ENCODE peak calls at places on chromosomes 6 and 20, in four cellular contexts. S, P, R and F are unnamed samples.

GRCh38 chr6:14459315-14459714 is 341.7 kb downstream of the CD83 start:
- DNase-seq in P (no peak), S (no peak), R (no peak), F (no peak)

GRCh38 chr20:3697588-3698235 is 14.7 kb downstream of the SIGLEC1 start:
- DNase-seq in P (no peak), S (no peak), R (no peak), F (no peak)

GRCh38 chr6:46014511-46015118 is 1.0 kb downstream of the CLIC5 start:
- DNase-seq in R (no peak), P (no peak), S (no peak), F (peak)

GRCh38 chr6:44932651-44933091 is 395.5 kb upstream of the RUNX2 start:
- DNase-seq in R (no peak), S (no peak), P (no peak), F (no peak)

GRCh38 chr6:42260972-42261371 is 43.3 kb upstream of the MRPS10 start:
- DNase-seq in R (peak), S (no peak), P (no peak), F (no peak)

GRCh38 chr6:14240411-14241166 is 123.0 kb downstream of the CD83 start:
- DNase-seq in P (no peak), R (no peak), S (no peak), F (no peak)

GRCh38 chr6:41608443-41609151 is 29.7 kb upstream of the MDFI start:
- DNase-seq in R (no peak), P (no peak), S (no peak), F (no peak)

GRCh38 chr6:90393232-90393884 is 96.7 kb upstream of the BACH2 start:
- DNase-seq in P (no peak), R (peak), S (no peak), F (no peak)

GRCh38 chr20:9417665-9418064 is 96.7 kb upstream of the LAMP5 start:
- DNase-seq in S (no peak), P (no peak), R (no peak), F (no peak)

GRCh38 chr6:36334343-36334742 is 2.3 kb downstream of the BNIP5 start:
- DNase-seq in P (no peak), S (no peak), R (no peak), F (no peak)

GRCh38 chr6:46010771-46011170 is 4.9 kb downstream of the CLIC5 start:
- DNase-seq in S (no peak), R (no peak), P (no peak), F (no peak)

GRCh38 chr20:49676581-49677291 is 36.9 kb downstream of the B4GALT5 start:
- DNase-seq in S (peak), R (no peak), P (no peak), F (no peak)

GRCh38 chr6:105212587-105212986 is 32.8 kb upstream of the POPDC3 start:
- DNase-seq in S (no peak), P (no peak), R (no peak), F (no peak)

GRCh38 chr20:35300469-35301262 is 8.4 kb upstream of the FAM83C start:
- DNase-seq in P (no peak), R (no peak), S (no peak), F (no peak)

GRCh38 chr6:55511124-55511820 is 67.7 kb downstream of the HMGCLL1 start:
- DNase-seq in P (no peak), S (no peak), R (no peak), F (no peak)

GRCh38 chr6:147244832-147245231 is 40.6 kb downstream of the STXBP5 start:
- DNase-seq in P (no peak), R (no peak), S (no peak), F (no peak)

GRCh38 chr20:63328716-63329275 is 32.4 kb downstream of the CHRNA4 start:
- DNase-seq in P (no peak), R (no peak), S (no peak), F (no peak)

GRCh38 chr6:110415297-110415916 is at the start of gene DDO:
- DNase-seq in R (peak), P (no peak), S (peak), F (no peak)

GRCh38 chr6:116461563-116462507 is 660 bp downstream of the CALHM6 start:
- DNase-seq in P (peak), S (peak), R (no peak), F (peak)

GRCh38 chr6:129558248-129558647 is 151.7 kb downstream of the ARHGAP18 start:
- DNase-seq in R (no peak), S (no peak), P (no peak), F (no peak)

GRCh38 chr6:144585217-144585814 is 300.2 kb downstream of the UTRN start:
- DNase-seq in P (no peak), S (no peak), R (no peak), F (no peak)

GRCh38 chr6:42569102-42570028 is 5.5 kb downstream of the UBR2 start:
- DNase-seq in R (no peak), P (no peak), S (no peak), F (no peak)

GRCh38 chr6:137121401-137121997 is 51.9 kb downstream of the IL22RA2 start:
- DNase-seq in S (no peak), R (no peak), P (no peak), F (no peak)

GRCh38 chr6:1336246-1336843 is 24.4 kb downstream of the FOXQ1 start:
- DNase-seq in S (no peak), R (no peak), P (no peak), F (no peak)